ENCODE peak calls at places on chromosomes 1 and 21, in six cellular contexts. O, I, T, Q, R and F are unnamed samples.

GRCh38 chr1:3125078-3125477 is 56.1 kb downstream of the PRDM16 start:
- DNase-seq in O (no peak), T (no peak), Q (no peak), R (no peak), I (no peak), F (no peak)

GRCh38 chr1:109948285-109948630 is 36.3 kb upstream of the AHCYL1 start:
- DNase-seq in Q (no peak), R (no peak), O (no peak), I (no peak), T (no peak), F (no peak)

GRCh38 chr21:32844653-32845443 is 73.3 kb upstream of the PAXBP1 start:
- DNase-seq in I (peak), Q (no peak), O (peak), T (peak), R (no peak), F (peak)

GRCh38 chr1:226960944-226961765 is 21.1 kb downstream of the COQ8A start:
- DNase-seq in O (no peak), Q (no peak), T (no peak), I (no peak), R (no peak), F (no peak)

GRCh38 chr1:207191061-207191460 is 87.0 kb downstream of the C4BPA start:
- DNase-seq in R (no peak), O (no peak), T (no peak), Q (no peak), I (no peak), F (no peak)

GRCh38 chr21:15001773-15002647 is 62.8 kb downstream of the NRIP1 start:
- DNase-seq in I (no peak), T (no peak), O (no peak), Q (no peak), R (no peak), F (no peak)

GRCh38 chr21:35298757-35299156 is 249.7 kb upstream of the RUNX1 start:
- DNase-seq in R (no peak), I (no peak), O (no peak), T (no peak), Q (no peak), F (no peak)

GRCh38 chr1:246035060-246035531 is 472.0 kb downstream of the SMYD3 start:
- DNase-seq in R (no peak), I (peak), O (peak), T (peak), Q (no peak), F (no peak)

GRCh38 chr1:71660417-71660816 is 579.6 kb upstream of the ZRANB2 start:
- DNase-seq in I (peak), O (no peak), T (peak), R (no peak), Q (no peak), F (no peak)

GRCh38 chr1:57012280-57012679 is 46.5 kb upstream of the C8B start:
- DNase-seq in O (no peak), Q (no peak), I (no peak), R (no peak), T (no peak), F (no peak)

GRCh38 chr1:227323956-227324267 is 5.6 kb upstream of the CDC42BPA start:
- DNase-seq in Q (no peak), R (no peak), T (no peak), O (no peak), I (no peak), F (no peak)

GRCh38 chr1:23930861-23931471 is 17.8 kb upstream of the CNR2 start:
- DNase-seq in R (no peak), Q (no peak), O (peak), I (peak), T (peak), F (peak)

GRCh38 chr1:113976609-113977278 is 2.5 kb upstream of the OLFML3 start:
- DNase-seq in O (peak), T (peak), Q (no peak), R (no peak), I (peak), F (peak)

GRCh38 chr1:33317354-33317753 is 3.5 kb downstream of the A3GALT2 start:
- DNase-seq in Q (no peak), R (no peak), I (no peak), O (no peak), T (peak), F (no peak)

GRCh38 chr1:184329962-184330868 is 56.6 kb upstream of the C1orf21 start:
- DNase-seq in Q (no peak), O (peak), I (no peak), R (peak), T (no peak), F (no peak)

GRCh38 chr1:18710002-18710401 is 79.4 kb downstream of the PAX7 start:
- DNase-seq in Q (no peak), O (no peak), R (no peak), I (no peak), T (no peak), F (no peak)

GRCh38 chr1:147496571-147496970 is 44.7 kb upstream of the BCL9 start:
- DNase-seq in R (no peak), T (peak), Q (no peak), I (peak), O (peak), F (peak)

GRCh38 chr1:59401581-59401980 is 104.7 kb downstream of the FGGY start:
- DNase-seq in R (no peak), I (no peak), Q (no peak), O (no peak), T (no peak), F (no peak)

GRCh38 chr1:234605493-234605982 is 4.4 kb downstream of the IRF2BP2 start:
- DNase-seq in T (no peak), R (no peak), Q (no peak), I (no peak), O (no peak), F (no peak)

GRCh38 chr1:234607091-234608025 is 2.6 kb downstream of the IRF2BP2 start:
- DNase-seq in Q (no peak), R (no peak), T (peak), O (no peak), I (no peak), F (no peak)

GRCh38 chr1:234604726-234605492 is 5.1 kb downstream of the IRF2BP2 start:
- DNase-seq in T (peak), Q (no peak), R (no peak), I (peak), O (no peak), F (no peak)

GRCh38 chr1:234606731-234607090 is 3.3 kb downstream of the IRF2BP2 start:
- DNase-seq in R (no peak), Q (no peak), I (no peak), O (no peak), T (no peak), F (no peak)

DNA sequence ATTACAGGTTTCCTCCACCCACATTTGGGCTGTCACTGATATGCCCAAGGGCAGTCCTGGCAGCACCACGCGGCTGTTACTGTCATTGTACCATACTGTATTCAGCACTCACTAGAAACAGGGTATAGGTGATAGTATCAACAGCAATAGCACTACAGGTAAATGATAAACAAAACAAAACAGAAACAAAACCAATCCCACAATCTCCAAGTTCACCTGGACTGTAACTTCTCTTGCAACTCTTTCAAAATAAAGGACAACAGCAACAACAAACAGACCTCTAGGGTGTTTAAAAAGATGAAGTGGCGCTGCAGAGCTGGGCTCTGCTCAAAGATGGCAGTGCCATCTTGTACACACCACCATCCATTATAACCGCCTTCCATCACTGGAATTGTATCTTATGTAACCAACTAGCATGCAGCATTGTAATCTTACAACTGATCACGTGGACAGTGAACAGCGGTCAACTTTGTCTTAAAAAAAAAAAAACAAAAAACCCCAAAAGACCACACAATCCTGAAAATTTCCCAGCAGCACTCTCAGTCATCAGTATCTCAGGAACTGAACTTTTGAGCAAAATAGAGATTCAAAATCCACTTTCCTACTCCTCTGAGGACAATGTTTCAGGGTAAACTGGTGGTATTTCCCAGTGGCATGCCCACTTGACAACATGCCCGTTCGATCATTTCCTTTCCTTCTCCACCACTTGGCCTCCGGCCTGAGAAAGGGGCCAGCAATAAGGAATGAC is 3.8 kb downstream of the IRF2BP2 start:
- DNase-seq in I (peak), T (peak), O (no peak), Q (peak), R (no peak), F (no peak)
- H3K4me3 ChIP-seq in I (peak), T (peak), O (peak), Q (peak), R (peak), F (peak)

DNA sequence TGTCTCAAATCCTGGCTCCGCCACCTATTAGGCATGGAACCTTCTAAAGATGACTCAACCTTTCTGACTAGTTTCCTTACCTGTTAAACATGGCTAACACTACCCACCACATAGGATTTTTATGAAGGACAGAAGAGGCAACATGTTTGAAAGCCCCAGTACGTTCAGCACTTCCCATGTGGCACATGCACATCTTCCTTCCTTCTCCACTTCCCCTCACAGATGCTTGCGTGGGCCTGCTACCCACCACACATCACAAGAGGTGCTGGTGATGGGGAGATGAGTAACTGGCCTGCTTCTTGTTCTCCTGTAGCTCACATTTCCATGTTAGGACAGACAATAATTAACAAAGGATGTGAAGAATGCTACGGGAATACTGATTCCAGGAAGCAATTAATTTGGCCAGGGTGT is 7.1 kb downstream of the ZBTB21 start:
- DNase-seq in I (no peak), T (peak), O (no peak), Q (no peak), R (no peak), F (peak)
- H3K4me3 ChIP-seq in I (no peak), T (no peak), O (no peak), Q (no peak), R (no peak), F (no peak)

DNA sequence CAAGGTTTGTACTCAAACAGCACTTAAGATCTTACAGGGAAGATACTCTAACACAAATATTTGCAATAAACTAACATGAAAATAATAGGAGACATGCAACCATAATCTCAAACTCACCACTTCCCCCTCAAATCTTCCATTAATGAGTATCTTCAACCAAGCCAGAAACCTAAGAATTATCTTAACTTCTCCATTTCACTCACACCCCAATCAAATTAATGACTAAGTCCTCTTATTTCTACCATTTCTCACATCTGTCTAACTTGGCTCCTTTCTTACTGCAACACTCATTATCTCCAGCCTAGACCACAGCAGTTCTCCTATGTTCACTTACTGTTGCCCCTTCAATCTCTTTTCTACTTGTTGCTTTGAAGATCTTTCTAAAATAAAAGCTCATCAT is 10.4 kb downstream of the RBBP5 start:
- DNase-seq in I (no peak), Q (no peak), R (no peak), T (no peak), O (no peak), F (no peak)
- H3K4me3 ChIP-seq in I (no peak), Q (no peak), R (no peak), T (no peak), O (no peak), F (no peak)

GRCh38 chr1:44010935-44011610 is 19.7 kb downstream of the CCDC24 start:
- DNase-seq in I (no peak), R (no peak), O (no peak), Q (no peak), T (no peak), F (no peak)

GRCh38 chr1:44012411-44012810 is 18.9 kb downstream of the SLC6A9 start:
- DNase-seq in Q (no peak), T (no peak), I (no peak), O (no peak), R (no peak), F (no peak)

GRCh38 chr1:44012941-44013609 is 18.2 kb downstream of the SLC6A9 start:
- DNase-seq in R (no peak), Q (no peak), T (no peak), O (no peak), I (no peak), F (no peak)

GRCh38 chr1:44002606-44003157 is 11.3 kb downstream of the CCDC24 start:
- DNase-seq in I (no peak), Q (no peak), T (no peak), R (no peak), O (no peak), F (no peak)

DNA sequence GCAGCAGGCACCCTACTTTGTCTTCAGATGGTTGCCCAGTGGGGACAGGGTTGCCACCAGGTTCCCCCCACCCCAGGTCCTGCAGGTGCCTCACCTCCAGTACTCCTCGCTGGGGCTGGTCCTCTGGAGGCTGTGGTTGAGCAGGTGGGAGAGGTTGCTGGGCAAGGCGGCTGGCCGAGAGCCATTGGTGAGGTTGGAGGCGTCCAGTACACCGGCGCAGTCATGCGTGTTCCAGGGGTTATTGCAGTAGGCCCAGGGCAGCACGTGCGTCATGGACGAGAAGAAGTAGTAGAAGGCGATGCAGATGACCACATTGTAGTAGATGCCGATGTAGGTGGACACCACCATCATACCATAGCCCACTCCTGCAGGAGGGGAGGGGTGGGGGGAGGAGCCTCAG is 16.9 kb downstream of the CCDC24 start:
- DNase-seq in R (no peak), O (no peak), I (no peak), T (no peak), Q (no peak), F (no peak)
- H3K4me3 ChIP-seq in R (no peak), O (no peak), I (no peak), T (no peak), Q (no peak), F (no peak)